ENCODE peak calls at places on chromosomes 2 and 18, in seven cellular contexts. One of them, this sample, is unnamed.

GRCh38 chr18:50051288-50051687 is 143.7 kb downstream of the MYO5B start:
- DNase-seq in neural progenitor cell: peak; percentile 43
- DNase-seq in OCI-LY7: no peak
- DNase-seq in right lobe of liver: no peak
- DNase-seq in transverse colon: no peak
- DNase-seq in upper lobe of left lung: no peak
- DNase-seq in IMR-90: no peak
- DNase-seq in this sample: no peak

GRCh38 chr2:153808675-153809074 is 63.0 kb upstream of the GALNT13 start:
- DNase-seq in neural progenitor cell: no peak
- DNase-seq in OCI-LY7: no peak
- DNase-seq in right lobe of liver: no peak
- DNase-seq in transverse colon: no peak
- DNase-seq in upper lobe of left lung: no peak
- DNase-seq in IMR-90: no peak
- DNase-seq in this sample: no peak

GRCh38 chr2:230418341-230419016 is 2.5 kb downstream of the SP100 start:
- DNase-seq in neural progenitor cell: no peak
- DNase-seq in OCI-LY7: no peak
- DNase-seq in right lobe of liver: no peak
- DNase-seq in transverse colon: no peak
- DNase-seq in upper lobe of left lung: peak; percentile 69
- DNase-seq in IMR-90: peak; percentile 77
- DNase-seq in this sample: no peak

GRCh38 chr2:124024491-124025348 is at the start of gene CNTNAP5:
- DNase-seq in neural progenitor cell: peak; percentile 95
- DNase-seq in OCI-LY7: no peak
- DNase-seq in right lobe of liver: peak; percentile 63
- DNase-seq in transverse colon: peak; percentile 8
- DNase-seq in upper lobe of left lung: peak; percentile 57
- DNase-seq in IMR-90: no peak
- DNase-seq in this sample: peak; percentile 67

GRCh38 chr2:218186876-218187649 is 20.3 kb upstream of the CXCR1 start:
- DNase-seq in neural progenitor cell: no peak
- DNase-seq in OCI-LY7: no peak
- DNase-seq in right lobe of liver: no peak
- DNase-seq in transverse colon: no peak
- DNase-seq in upper lobe of left lung: no peak
- DNase-seq in IMR-90: no peak
- DNase-seq in this sample: peak; percentile 16

GRCh38 chr2:121146630-121147029 is 138.4 kb downstream of the TFCP2L1 start:
- DNase-seq in neural progenitor cell: no peak
- DNase-seq in OCI-LY7: no peak
- DNase-seq in right lobe of liver: no peak
- DNase-seq in transverse colon: no peak
- DNase-seq in upper lobe of left lung: no peak
- DNase-seq in IMR-90: no peak
- DNase-seq in this sample: no peak

GRCh38 chr18:57087985-57088384 is 58.9 kb upstream of the BOD1L2 start:
- DNase-seq in neural progenitor cell: no peak
- DNase-seq in OCI-LY7: no peak
- DNase-seq in right lobe of liver: no peak
- DNase-seq in transverse colon: peak; percentile 14
- DNase-seq in upper lobe of left lung: no peak
- DNase-seq in IMR-90: no peak
- DNase-seq in this sample: no peak

GRCh38 chr2:2793514-2793913 is 462.4 kb upstream of the MYT1L start:
- DNase-seq in neural progenitor cell: no peak
- DNase-seq in OCI-LY7: no peak
- DNase-seq in right lobe of liver: no peak
- DNase-seq in transverse colon: no peak
- DNase-seq in upper lobe of left lung: no peak
- DNase-seq in IMR-90: no peak
- DNase-seq in this sample: no peak

GRCh38 chr18:13793819-13794218 is 30.1 kb upstream of the MC5R start:
- DNase-seq in neural progenitor cell: no peak
- DNase-seq in OCI-LY7: no peak
- DNase-seq in right lobe of liver: no peak
- DNase-seq in transverse colon: no peak
- DNase-seq in upper lobe of left lung: no peak
- DNase-seq in IMR-90: no peak
- DNase-seq in this sample: no peak

GRCh38 chr18:78896111-78896510 is 83.5 kb upstream of the SALL3 start:
- DNase-seq in neural progenitor cell: no peak
- DNase-seq in OCI-LY7: no peak
- DNase-seq in right lobe of liver: no peak
- DNase-seq in transverse colon: no peak
- DNase-seq in upper lobe of left lung: no peak
- DNase-seq in IMR-90: no peak
- DNase-seq in this sample: no peak

GRCh38 chr2:71409611-71410010 is 43.8 kb upstream of the DYSF start:
- DNase-seq in neural progenitor cell: no peak
- DNase-seq in OCI-LY7: no peak
- DNase-seq in right lobe of liver: no peak
- DNase-seq in transverse colon: no peak
- DNase-seq in upper lobe of left lung: no peak
- DNase-seq in IMR-90: no peak
- DNase-seq in this sample: no peak

GRCh38 chr2:26178246-26178645 is 5.4 kb downstream of the GAREM2 start:
- DNase-seq in neural progenitor cell: no peak
- DNase-seq in OCI-LY7: no peak
- DNase-seq in right lobe of liver: no peak
- DNase-seq in transverse colon: no peak
- DNase-seq in upper lobe of left lung: no peak
- DNase-seq in IMR-90: no peak
- DNase-seq in this sample: no peak

GRCh38 chr18:38362286-38362792 is 796.7 kb upstream of the CELF4 start:
- DNase-seq in neural progenitor cell: peak; percentile 15
- DNase-seq in OCI-LY7: no peak
- DNase-seq in right lobe of liver: no peak
- DNase-seq in transverse colon: no peak
- DNase-seq in upper lobe of left lung: no peak
- DNase-seq in IMR-90: no peak
- DNase-seq in this sample: no peak

GRCh38 chr18:5410582-5410981 is 115.1 kb upstream of the ZBTB14 start:
- DNase-seq in neural progenitor cell: no peak
- DNase-seq in OCI-LY7: no peak
- DNase-seq in right lobe of liver: no peak
- DNase-seq in transverse colon: no peak
- DNase-seq in upper lobe of left lung: no peak
- DNase-seq in IMR-90: no peak
- DNase-seq in this sample: no peak

GRCh38 chr2:159604159-159604558 is 12.2 kb downstream of the BAZ2B start:
- DNase-seq in neural progenitor cell: no peak
- DNase-seq in OCI-LY7: no peak
- DNase-seq in right lobe of liver: no peak
- DNase-seq in transverse colon: no peak
- DNase-seq in upper lobe of left lung: no peak
- DNase-seq in IMR-90: no peak
- DNase-seq in this sample: no peak

GRCh38 chr2:12624911-12625598 is 91.7 kb upstream of the TRIB2 start:
- DNase-seq in neural progenitor cell: peak; percentile 67
- DNase-seq in OCI-LY7: no peak
- DNase-seq in right lobe of liver: no peak
- DNase-seq in transverse colon: no peak
- DNase-seq in upper lobe of left lung: no peak
- DNase-seq in IMR-90: no peak
- DNase-seq in this sample: no peak

GRCh38 chr18:13112982-13113381 is 105.6 kb upstream of the LDLRAD4 start:
- DNase-seq in neural progenitor cell: peak; percentile 91
- DNase-seq in OCI-LY7: no peak
- DNase-seq in right lobe of liver: peak; percentile 76
- DNase-seq in transverse colon: peak; percentile 47
- DNase-seq in upper lobe of left lung: no peak
- DNase-seq in IMR-90: peak; percentile 51
- DNase-seq in this sample: peak; percentile 66

GRCh38 chr2:8019934-8020333 is 661.9 kb upstream of the ID2 start:
- DNase-seq in neural progenitor cell: no peak
- DNase-seq in OCI-LY7: no peak
- DNase-seq in right lobe of liver: no peak
- DNase-seq in transverse colon: no peak
- DNase-seq in upper lobe of left lung: no peak
- DNase-seq in IMR-90: no peak
- DNase-seq in this sample: no peak

GRCh38 chr2:145344076-145344724 is 824.3 kb upstream of the ZEB2 start:
- DNase-seq in neural progenitor cell: no peak
- DNase-seq in OCI-LY7: no peak
- DNase-seq in right lobe of liver: no peak
- DNase-seq in transverse colon: no peak
- DNase-seq in upper lobe of left lung: no peak
- DNase-seq in IMR-90: peak; percentile 50
- DNase-seq in this sample: no peak

GRCh38 chr2:61753512-61753911 is 100.3 kb downstream of the FAM161A start:
- DNase-seq in neural progenitor cell: no peak
- DNase-seq in OCI-LY7: no peak
- DNase-seq in right lobe of liver: no peak
- DNase-seq in transverse colon: no peak
- DNase-seq in upper lobe of left lung: no peak
- DNase-seq in IMR-90: no peak
- DNase-seq in this sample: no peak

GRCh38 chr18:48781990-48782368 is 168.8 kb downstream of the SMAD7 start:
- DNase-seq in neural progenitor cell: no peak
- DNase-seq in OCI-LY7: no peak
- DNase-seq in right lobe of liver: peak; percentile 55
- DNase-seq in transverse colon: no peak
- DNase-seq in upper lobe of left lung: no peak
- DNase-seq in IMR-90: no peak
- DNase-seq in this sample: no peak

GRCh38 chr18:48783616-48784520 is 166.9 kb downstream of the SMAD7 start:
- DNase-seq in neural progenitor cell: no peak
- DNase-seq in OCI-LY7: no peak
- DNase-seq in right lobe of liver: no peak
- DNase-seq in transverse colon: no peak
- DNase-seq in upper lobe of left lung: no peak
- DNase-seq in IMR-90: no peak
- DNase-seq in this sample: no peak

GRCh38 chr18:48781041-48781989 is 169.4 kb downstream of the SMAD7 start:
- DNase-seq in neural progenitor cell: peak; percentile 63
- DNase-seq in OCI-LY7: no peak
- DNase-seq in right lobe of liver: peak; percentile 97
- DNase-seq in transverse colon: peak; percentile 54
- DNase-seq in upper lobe of left lung: peak; percentile 80
- DNase-seq in IMR-90: peak; percentile 39
- DNase-seq in this sample: peak; percentile 52

GRCh38 chr18:48780151-48781001 is 170.4 kb downstream of the SMAD7 start:
- DNase-seq in neural progenitor cell: no peak
- DNase-seq in OCI-LY7: no peak
- DNase-seq in right lobe of liver: peak; percentile 48
- DNase-seq in transverse colon: no peak
- DNase-seq in upper lobe of left lung: no peak
- DNase-seq in IMR-90: peak; percentile 38
- DNase-seq in this sample: no peak

DNA sequence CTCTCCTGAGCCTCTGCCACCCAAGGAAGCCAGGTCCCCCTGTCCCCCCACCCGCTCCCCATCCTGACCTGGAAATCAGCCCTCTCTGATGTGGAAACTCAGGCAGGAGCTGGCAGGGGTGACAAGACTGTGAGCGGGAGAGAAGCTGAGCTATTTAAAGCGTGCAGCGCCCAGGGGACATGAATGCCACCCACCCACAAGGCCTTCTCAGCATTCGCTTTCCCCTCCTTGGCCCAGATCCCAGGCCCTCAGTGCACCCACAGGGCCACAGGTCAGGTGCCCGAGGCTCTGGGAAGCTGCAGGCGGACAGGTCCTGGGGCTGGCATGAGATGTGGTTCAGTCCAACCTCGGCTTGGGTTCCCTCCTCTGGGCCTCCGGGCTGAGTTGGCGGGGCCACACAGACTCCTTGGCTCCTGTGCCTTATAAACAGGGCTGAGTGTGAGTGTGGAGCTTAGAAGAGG is 168.4 kb downstream of the SMAD7 start:
- DNase-seq in neural progenitor cell: no peak
- DNase-seq in OCI-LY7: no peak
- DNase-seq in right lobe of liver: peak; percentile 47
- DNase-seq in transverse colon: no peak
- DNase-seq in upper lobe of left lung: no peak
- DNase-seq in IMR-90: no peak
- DNase-seq in this sample: no peak
- H3K27ac ChIP-seq in neural progenitor cell: no peak overlapping the region
- H3K27ac ChIP-seq in OCI-LY7: no peak overlapping the region
- H3K27ac ChIP-seq in right lobe of liver: peak overlapping the region; percentile 90
- H3K27ac ChIP-seq in transverse colon: peak overlapping the region; percentile 78
- H3K27ac ChIP-seq in upper lobe of left lung: peak overlapping the region; percentile 84
- H3K27ac ChIP-seq in IMR-90: peak overlapping the region; percentile 22
- H3K27ac ChIP-seq in this sample: peak overlapping the region; percentile 73

DNA sequence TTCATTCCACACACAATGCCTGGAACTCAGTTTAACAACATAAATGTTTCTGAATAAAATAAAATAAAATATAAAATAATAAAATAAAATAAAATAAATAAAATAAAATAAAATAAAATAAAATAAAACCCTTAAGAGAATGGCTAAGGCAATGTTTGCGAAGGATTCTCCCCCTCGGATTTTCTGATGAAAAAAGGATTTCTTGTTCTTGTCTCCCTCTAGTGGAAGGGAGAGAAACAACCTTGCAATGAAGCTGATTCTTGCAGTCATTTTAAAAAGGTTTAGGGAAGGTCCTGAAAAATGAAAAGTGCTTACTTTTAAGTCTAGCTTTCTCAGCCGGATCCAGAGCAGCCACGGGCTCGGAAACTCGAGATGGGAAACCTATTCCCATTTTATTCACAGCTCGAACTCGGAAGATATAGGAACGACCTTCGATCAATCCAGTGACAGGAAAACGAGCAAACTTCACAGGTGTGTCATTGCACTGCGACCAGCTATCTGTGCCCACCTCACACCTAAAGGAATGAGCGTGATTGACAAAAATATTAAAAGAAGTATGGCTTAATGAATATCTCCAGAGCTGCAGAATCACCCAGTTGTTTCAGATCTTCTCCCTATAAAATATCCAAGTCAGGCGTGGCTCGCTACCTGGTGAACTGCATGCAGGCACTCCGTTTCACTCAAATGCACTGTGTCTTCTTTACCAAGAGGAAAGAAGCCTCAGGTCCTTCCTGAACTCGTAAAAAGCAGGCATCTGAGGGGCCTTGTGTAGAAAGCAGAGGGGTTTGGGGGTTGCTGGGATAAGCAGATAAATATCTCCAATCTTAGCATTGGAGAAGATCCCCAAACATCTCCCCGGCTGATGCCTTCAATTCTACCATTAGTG is 68.1 kb downstream of the MYOM1 start:
- DNase-seq in neural progenitor cell: peak; percentile 46
- DNase-seq in OCI-LY7: peak; percentile 59
- DNase-seq in right lobe of liver: no peak
- DNase-seq in transverse colon: no peak
- DNase-seq in upper lobe of left lung: no peak
- DNase-seq in IMR-90: peak; percentile 52
- DNase-seq in this sample: no peak
- TF ChIP-seq CTCF in neural progenitor cell: peak; percentile 80
- TF ChIP-seq CTCF in OCI-LY7: peak; percentile 83
- TF ChIP-seq CTCF in right lobe of liver: peak; percentile 62
- TF ChIP-seq CTCF in transverse colon: peak; percentile 81
- TF ChIP-seq CTCF in upper lobe of left lung: peak; percentile 63
- TF ChIP-seq CTCF in IMR-90: peak; percentile 74
- TF ChIP-seq CTCF in this sample: peak; percentile 43

GRCh38 chr2:6846540-6846939 is 19.2 kb downstream of the CMPK2 start:
- DNase-seq in neural progenitor cell: no peak
- DNase-seq in OCI-LY7: no peak
- DNase-seq in right lobe of liver: no peak
- DNase-seq in transverse colon: no peak
- DNase-seq in upper lobe of left lung: no peak
- DNase-seq in IMR-90: no peak
- DNase-seq in this sample: no peak
- H3K9me3 ChIP-seq in neural progenitor cell: peaks cover 12% of the 10 kb centered on the region
- H3K9me3 ChIP-seq in OCI-LY7: peaks cover 29% of the 10 kb centered on the region
- H3K9me3 ChIP-seq in right lobe of liver: no peaks in the 10 kb centered on the region
- H3K9me3 ChIP-seq in transverse colon: peaks cover 49% of the 10 kb centered on the region
- H3K9me3 ChIP-seq in upper lobe of left lung: peaks cover 47% of the 10 kb centered on the region
- H3K9me3 ChIP-seq in IMR-90: peaks cover 11% of the 10 kb centered on the region
- H3K9me3 ChIP-seq in this sample: no peaks in the 10 kb centered on the region

GRCh38 chr18:363327-364115 is 95.7 kb upstream of the THOC1 start:
- DNase-seq in neural progenitor cell: no peak
- DNase-seq in OCI-LY7: no peak
- DNase-seq in right lobe of liver: no peak
- DNase-seq in transverse colon: no peak
- DNase-seq in upper lobe of left lung: no peak
- DNase-seq in IMR-90: peak; percentile 20
- DNase-seq in this sample: no peak
- H3K27ac ChIP-seq in neural progenitor cell: no peak overlapping the region
- H3K27ac ChIP-seq in OCI-LY7: no peak overlapping the region
- H3K27ac ChIP-seq in right lobe of liver: no peak overlapping the region
- H3K27ac ChIP-seq in transverse colon: peak overlapping the region; percentile 26
- H3K27ac ChIP-seq in upper lobe of left lung: no peak overlapping the region
- H3K27ac ChIP-seq in IMR-90: no peak overlapping the region
- H3K27ac ChIP-seq in this sample: no peak overlapping the region

This sample was measured in pancreas.